ENCODE peak calls at places on chromosomes 11 and 22, in five cellular contexts. F is heart left ventricle, G is GM10248, N is left colon, U is anterior cingulate cortex. J is an unnamed sample.

GRCh38 chr11:114280696-114281095 is 15.5 kb upstream of the NNMT start:
- DNase-seq in N (peak; percentile 41), U (no peak), G (no peak), F (peak; percentile 61), J (no peak)

GRCh38 chr11:79949574-79949973 is 508.7 kb upstream of the TENM4 start:
- DNase-seq in N (no peak), F (no peak), G (no peak), U (no peak), J (no peak)

GRCh38 chr11:5107285-5107684 is 30.9 kb downstream of the OR52A5 start:
- DNase-seq in G (no peak), U (no peak), F (no peak), N (no peak), J (no peak)

GRCh38 chr11:65303542-65303941 is 11.1 kb upstream of the CDC42EP2 start:
- DNase-seq in N (no peak), F (no peak), G (no peak), U (no peak), J (no peak)

GRCh38 chr22:41021655-41022454 is 70.5 kb upstream of the EP300 start:
- DNase-seq in U (peak; percentile 16), G (peak; percentile 81), F (peak; percentile 81), N (peak; percentile 84), J (peak; percentile 13)

GRCh38 chr11:59658036-59658435 is 10.8 kb downstream of the PATL1 start:
- DNase-seq in U (no peak), F (no peak), G (no peak), N (no peak), J (no peak)

GRCh38 chr11:8360086-8360828 is 96.6 kb upstream of the LMO1 start:
- DNase-seq in U (no peak), N (no peak), G (no peak), F (no peak), J (no peak)

GRCh38 chr11:69352715-69353325 is 58.9 kb downstream of the MYEOV start:
- DNase-seq in N (no peak), F (no peak), G (no peak), U (no peak), J (no peak)

GRCh38 chr11:87039371-87039770 is 1.6 kb downstream of the TMEM135 start:
- DNase-seq in U (no peak), G (no peak), F (no peak), N (no peak), J (no peak)

GRCh38 chr22:19495562-19496323 is 16.0 kb downstream of the CDC45 start:
- DNase-seq in N (no peak), F (no peak), U (no peak), G (no peak), J (no peak)

J was measured in cerebellar nuclear complex.